ENCODE peak calls at places on chromosomes 5 and 9, in six cellular contexts. Y, T, W, U, Q and L are unnamed samples.

GRCh38 chr5:135234242-135235000 is 164.6 kb downstream of the MACROH2A1 start:
- DNase-seq in Y (no peak), W (no peak), U (no peak), T (no peak), Q (no peak), L (no peak)

GRCh38 chr9:12876872-12877271 is 102.1 kb downstream of the LURAP1L start:
- DNase-seq in W (no peak), Q (no peak), Y (no peak), U (no peak), T (no peak), L (no peak)

GRCh38 chr5:181205735-181206401 is 872 bp upstream of the TRIM7 start:
- DNase-seq in W (peak), Q (no peak), Y (peak), U (no peak), T (no peak), L (peak)

GRCh38 chr5:116583085-116583766 is 8.6 kb upstream of the SEMA6A start:
- DNase-seq in T (peak), U (no peak), W (no peak), Y (no peak), Q (no peak), L (no peak)

GRCh38 chr9:34506623-34507022 is 16.2 kb downstream of the ENHO start:
- DNase-seq in Q (no peak), W (no peak), T (no peak), U (no peak), Y (no peak), L (no peak)

GRCh38 chr5:95086932-95087818 is 197.7 kb downstream of the MCTP1 start:
- DNase-seq in Q (no peak), W (no peak), T (no peak), U (no peak), Y (no peak), L (no peak)

GRCh38 chr5:72818866-72819534 is 2.5 kb downstream of the TNPO1 start:
- DNase-seq in T (peak), Y (peak), W (peak), Q (peak), U (peak), L (peak)

GRCh38 chr9:74304598-74304997 is 192.5 kb upstream of the RORB start:
- DNase-seq in W (no peak), Y (no peak), U (no peak), T (no peak), Q (no peak), L (no peak)

GRCh38 chr5:73299017-73299630 is 126.1 kb downstream of the TMEM174 start:
- DNase-seq in T (peak), Y (no peak), Q (no peak), U (no peak), W (peak), L (peak)

GRCh38 chr9:27276182-27277030 is 20.5 kb downstream of the EQTN start:
- DNase-seq in W (no peak), U (peak), Y (no peak), Q (no peak), T (peak), L (no peak)

GRCh38 chr5:140108093-140109049 is 5.5 kb upstream of the PURA start:
- DNase-seq in Q (no peak), Y (no peak), U (no peak), T (no peak), W (peak), L (peak)

GRCh38 chr5:643351-643801 is 31.2 kb downstream of the CEP72 start:
- DNase-seq in T (no peak), Y (no peak), U (no peak), Q (no peak), W (peak), L (no peak)

GRCh38 chr5:151709109-151709735 is 22.5 kb upstream of the SPARC start:
- DNase-seq in T (no peak), Y (no peak), U (no peak), W (no peak), Q (no peak), L (no peak)

GRCh38 chr5:21070871-21071270 is 1082.9 kb upstream of the CDH18 start:
- DNase-seq in W (no peak), Q (no peak), U (no peak), Y (no peak), T (no peak), L (no peak)

GRCh38 chr5:136432705-136433104 is 67.4 kb upstream of the TRPC7 start:
- DNase-seq in Y (no peak), T (no peak), U (no peak), Q (no peak), W (no peak), L (no peak)

GRCh38 chr9:134386951-134387831 is 60.9 kb downstream of the RXRA start:
- DNase-seq in Q (no peak), T (no peak), W (no peak), Y (no peak), U (no peak), L (no peak)

GRCh38 chr5:61840354-61840753 is 465.7 kb upstream of the KIF2A start:
- DNase-seq in T (no peak), W (no peak), Y (no peak), U (no peak), Q (no peak), L (no peak)

GRCh38 chr9:123113185-123113584 is 79.7 kb downstream of the GPR21 start:
- DNase-seq in U (no peak), Q (no peak), T (no peak), Y (no peak), W (no peak), L (no peak)

GRCh38 chr9:129235931-129236331 is 57.9 kb upstream of the IER5L start:
- DNase-seq in U (peak), Q (no peak), T (no peak), Y (peak), W (peak), L (no peak)

GRCh38 chr5:97529354-97529753 is 346.3 kb upstream of the RIOK2 start:
- DNase-seq in Y (no peak), T (no peak), Q (no peak), U (no peak), W (no peak), L (no peak)

GRCh38 chr9:124297553-124297905 is 39.8 kb downstream of the NEK6 start:
- DNase-seq in T (peak), W (peak), U (no peak), Q (peak), Y (no peak), L (peak)

GRCh38 chr9:29511680-29512079 is 1938.4 kb upstream of the C9orf72 start:
- DNase-seq in W (no peak), Q (no peak), U (no peak), T (no peak), Y (no peak), L (no peak)

GRCh38 chr5:178288373-178289368 is 56.1 kb upstream of the PHYKPL start:
- DNase-seq in Q (no peak), Y (no peak), W (peak), T (peak), U (no peak), L (no peak)

GRCh38 chr5:175718401-175719108 is 60.7 kb downstream of the HRH2 start:
- DNase-seq in Y (peak), U (peak), W (peak), Q (no peak), T (peak), L (peak)

GRCh38 chr5:160230686-160231527 is 1.6 kb downstream of the FABP6 start:
- DNase-seq in T (peak), U (no peak), W (peak), Y (no peak), Q (peak), L (no peak)

GRCh38 chr5:139848508-139849100 is 53.0 kb downstream of the PSD2 start:
- DNase-seq in Q (no peak), Y (peak), T (no peak), W (peak), U (no peak), L (no peak)

GRCh38 chr9:112601646-112602045 is 115.0 kb downstream of the KIAA1958 start:
- DNase-seq in Q (no peak), Y (no peak), U (no peak), T (no peak), W (no peak), L (no peak)

GRCh38 chr5:174644918-174645317 is 79.5 kb upstream of the MSX2 start:
- DNase-seq in Y (no peak), U (no peak), T (no peak), W (no peak), Q (no peak), L (no peak)

GRCh38 chr5:172093559-172093958 is 87.1 kb upstream of the FBXW11 start:
- DNase-seq in T (no peak), Y (no peak), W (peak), U (no peak), Q (no peak), L (no peak)

GRCh38 chr5:173873296-173873922 is 14.7 kb upstream of the CPEB4 start:
- DNase-seq in U (no peak), Y (no peak), Q (no peak), T (no peak), W (no peak), L (no peak)

GRCh38 chr9:98867434-98868168 is 60.1 kb downstream of the GALNT12 start:
- DNase-seq in W (peak), Q (peak), U (no peak), Y (no peak), T (no peak), L (no peak)

GRCh38 chr5:1006656-1007071 is 1.9 kb upstream of the NKD2 start:
- DNase-seq in W (no peak), U (no peak), T (no peak), Q (peak), Y (no peak), L (peak)

GRCh38 chr9:31597977-31598376 is 786.5 kb upstream of the ACO1 start:
- DNase-seq in W (no peak), Y (no peak), T (peak), Q (no peak), U (no peak), L (no peak)